ENCODE peak calls at places on chromosomes 16 and 17, in five cellular contexts. H is mesothelial cell of epicardium; S is stimulated activated naive CD8-positive, alpha-beta T cell treated with anti-CD3 and anti-CD28 coated beads, Interleukin-15, Interleukin-2, amounts not matched to agents 100 U/mL and 50 U/mL, for 24 hours; B is AG04450; U is mesendoderm. F is an unnamed sample.

GRCh38 chr17:42832213-42832933 is 824 bp upstream of the PSME3 start:
- DNase-seq in U (no peak), H (no peak), S (no peak), B (no peak), F (no peak)

GRCh38 chr17:44581868-44582267 is 24.6 kb downstream of the FZD2 start:
- DNase-seq in U (no peak), B (no peak), S (peak), H (no peak), F (no peak)

GRCh38 chr17:4899341-4900230 is at the start of gene C17orf107:
- DNase-seq in B (peak), H (peak), U (peak), S (peak), F (peak)

GRCh38 chr17:29958947-29959657 is 17.7 kb downstream of the EFCAB5 start:
- DNase-seq in H (no peak), S (no peak), U (peak), B (no peak), F (no peak)

GRCh38 chr17:17993366-17993765 is 20.7 kb downstream of the DRC3 start:
- DNase-seq in S (no peak), B (no peak), U (no peak), H (no peak), F (no peak)

GRCh38 chr16:6916946-6917345 is 415.7 kb upstream of the RBFOX1 start:
- DNase-seq in H (no peak), U (no peak), S (no peak), B (no peak), F (no peak)

GRCh38 chr17:6064855-6065254 is 5.3 kb upstream of the WSCD1 start:
- DNase-seq in H (no peak), U (no peak), S (no peak), B (no peak), F (no peak)

GRCh38 chr17:82377924-82378740 is 6.6 kb downstream of the UTS2R start:
- DNase-seq in B (no peak), H (no peak), S (no peak), U (no peak), F (no peak)

GRCh38 chr16:81808933-81809480 is 29.9 kb downstream of the PLCG2 start:
- DNase-seq in B (no peak), U (no peak), S (peak), H (no peak), F (no peak)

F was measured in pulmonary artery endothelial cell.